ENCODE peak calls at places on chromosomes 6 and 20, in ten cellular contexts. One of them, this sample, is unnamed.
A peak's percentile ranks its signal among the peaks of the same experiment; 100 is the strongest.

GRCh38 chr20:35607003-35607735 is 8.5 kb upstream of the SPAG4 start:
- DNase-seq in IMR-90: no peak
- DNase-seq in prostate gland: no peak
- DNase-seq in esophagus muscularis mucosa: no peak
- DNase-seq in K562: no peak
- DNase-seq in cardiac muscle cell: no peak
- DNase-seq in foreskin fibroblast: no peak
- DNase-seq in heart left ventricle: no peak
- DNase-seq in CD8-positive, alpha-beta T cell: no peak
- DNase-seq in bronchial epithelial cell: peak; percentile 78
- DNase-seq in this sample: no peak

GRCh38 chr6:9523462-9523861 is 891.4 kb downstream of the TFAP2A start:
- DNase-seq in IMR-90: peak; percentile 96
- DNase-seq in prostate gland: no peak
- DNase-seq in esophagus muscularis mucosa: no peak
- DNase-seq in K562: no peak
- DNase-seq in cardiac muscle cell: peak; percentile 86
- DNase-seq in foreskin fibroblast: peak; percentile 95
- DNase-seq in heart left ventricle: no peak
- DNase-seq in CD8-positive, alpha-beta T cell: no peak
- DNase-seq in bronchial epithelial cell: peak; percentile 81
- DNase-seq in this sample: no peak

GRCh38 chr6:137265574-137265973 is 46.4 kb upstream of the IFNGR1 start:
- DNase-seq in IMR-90: no peak
- DNase-seq in prostate gland: no peak
- DNase-seq in esophagus muscularis mucosa: no peak
- DNase-seq in K562: no peak
- DNase-seq in cardiac muscle cell: no peak
- DNase-seq in foreskin fibroblast: no peak
- DNase-seq in heart left ventricle: no peak
- DNase-seq in CD8-positive, alpha-beta T cell: no peak
- DNase-seq in bronchial epithelial cell: no peak
- DNase-seq in this sample: no peak

GRCh38 chr6:136608991-136609390 is 58.8 kb upstream of the MAP7 start:
- DNase-seq in IMR-90: peak; percentile 94
- DNase-seq in prostate gland: no peak
- DNase-seq in esophagus muscularis mucosa: no peak
- DNase-seq in K562: no peak
- DNase-seq in cardiac muscle cell: peak; percentile 56
- DNase-seq in foreskin fibroblast: peak; percentile 81
- DNase-seq in heart left ventricle: no peak
- DNase-seq in CD8-positive, alpha-beta T cell: no peak
- DNase-seq in bronchial epithelial cell: peak; percentile 46
- DNase-seq in this sample: no peak

GRCh38 chr6:106745824-106746610 is 116.6 kb downstream of the QRSL1 start:
- DNase-seq in IMR-90: peak; percentile 6
- DNase-seq in prostate gland: no peak
- DNase-seq in esophagus muscularis mucosa: no peak
- DNase-seq in K562: no peak
- DNase-seq in cardiac muscle cell: no peak
- DNase-seq in foreskin fibroblast: no peak
- DNase-seq in heart left ventricle: no peak
- DNase-seq in CD8-positive, alpha-beta T cell: no peak
- DNase-seq in bronchial epithelial cell: peak; percentile 95
- DNase-seq in this sample: no peak

GRCh38 chr6:156718647-156719394 is 58.4 kb upstream of the ARID1B start:
- DNase-seq in IMR-90: peak; percentile 55
- DNase-seq in prostate gland: no peak
- DNase-seq in esophagus muscularis mucosa: no peak
- DNase-seq in K562: peak; percentile 81
- DNase-seq in cardiac muscle cell: peak; percentile 58
- DNase-seq in foreskin fibroblast: peak; percentile 17
- DNase-seq in heart left ventricle: no peak
- DNase-seq in CD8-positive, alpha-beta T cell: no peak
- DNase-seq in bronchial epithelial cell: peak; percentile 35
- DNase-seq in this sample: no peak

GRCh38 chr20:34956751-34957472 is 1.2 kb downstream of the MYH7B start:
- DNase-seq in IMR-90: no peak
- DNase-seq in prostate gland: no peak
- DNase-seq in esophagus muscularis mucosa: no peak
- DNase-seq in K562: no peak
- DNase-seq in cardiac muscle cell: no peak
- DNase-seq in foreskin fibroblast: no peak
- DNase-seq in heart left ventricle: no peak
- DNase-seq in CD8-positive, alpha-beta T cell: no peak
- DNase-seq in bronchial epithelial cell: no peak
- DNase-seq in this sample: no peak

GRCh38 chr6:34393191-34393967 is 910 bp upstream of the NUDT3 start:
- DNase-seq in IMR-90: no peak
- DNase-seq in prostate gland: peak; percentile 23
- DNase-seq in esophagus muscularis mucosa: no peak
- DNase-seq in K562: no peak
- DNase-seq in cardiac muscle cell: no peak
- DNase-seq in foreskin fibroblast: no peak
- DNase-seq in heart left ventricle: no peak
- DNase-seq in CD8-positive, alpha-beta T cell: no peak
- DNase-seq in bronchial epithelial cell: no peak
- DNase-seq in this sample: no peak

GRCh38 chr20:45508068-45508886 is 7.1 kb downstream of the SPINT3 start:
- DNase-seq in IMR-90: no peak
- DNase-seq in prostate gland: no peak
- DNase-seq in esophagus muscularis mucosa: no peak
- DNase-seq in K562: no peak
- DNase-seq in cardiac muscle cell: no peak
- DNase-seq in foreskin fibroblast: no peak
- DNase-seq in heart left ventricle: no peak
- DNase-seq in CD8-positive, alpha-beta T cell: no peak
- DNase-seq in bronchial epithelial cell: no peak
- DNase-seq in this sample: no peak

GRCh38 chr6:158160932-158161539 is 7.0 kb downstream of the SERAC1 start:
- DNase-seq in IMR-90: peak; percentile 73
- DNase-seq in prostate gland: no peak
- DNase-seq in esophagus muscularis mucosa: no peak
- DNase-seq in K562: no peak
- DNase-seq in cardiac muscle cell: peak; percentile 59
- DNase-seq in foreskin fibroblast: peak; percentile 76
- DNase-seq in heart left ventricle: no peak
- DNase-seq in CD8-positive, alpha-beta T cell: no peak
- DNase-seq in bronchial epithelial cell: no peak
- DNase-seq in this sample: no peak

GRCh38 chr6:150403458-150404245 is 34.8 kb downstream of the IYD start:
- DNase-seq in IMR-90: peak; percentile 83
- DNase-seq in prostate gland: peak; percentile 39
- DNase-seq in esophagus muscularis mucosa: no peak
- DNase-seq in K562: no peak
- DNase-seq in cardiac muscle cell: peak; percentile 98
- DNase-seq in foreskin fibroblast: peak; percentile 53
- DNase-seq in heart left ventricle: no peak
- DNase-seq in CD8-positive, alpha-beta T cell: no peak
- DNase-seq in bronchial epithelial cell: peak; percentile 89
- DNase-seq in this sample: peak; percentile 82

GRCh38 chr6:151096255-151096612 is 143.5 kb upstream of the AKAP12 start:
- DNase-seq in IMR-90: no peak
- DNase-seq in prostate gland: no peak
- DNase-seq in esophagus muscularis mucosa: no peak
- DNase-seq in K562: no peak
- DNase-seq in cardiac muscle cell: peak; percentile 29
- DNase-seq in foreskin fibroblast: peak; percentile 30
- DNase-seq in heart left ventricle: no peak
- DNase-seq in CD8-positive, alpha-beta T cell: no peak
- DNase-seq in bronchial epithelial cell: no peak
- DNase-seq in this sample: no peak

GRCh38 chr6:149499066-149499465 is 14.3 kb upstream of the ZC3H12D start:
- DNase-seq in IMR-90: peak; percentile 98
- DNase-seq in prostate gland: no peak
- DNase-seq in esophagus muscularis mucosa: no peak
- DNase-seq in K562: no peak
- DNase-seq in cardiac muscle cell: peak; percentile 90
- DNase-seq in foreskin fibroblast: peak; percentile 91
- DNase-seq in heart left ventricle: no peak
- DNase-seq in CD8-positive, alpha-beta T cell: no peak
- DNase-seq in bronchial epithelial cell: peak; percentile 90
- DNase-seq in this sample: peak; percentile 87

GRCh38 chr20:57688864-57689263 is 21.0 kb downstream of the PMEPA1 start:
- DNase-seq in IMR-90: no peak
- DNase-seq in prostate gland: no peak
- DNase-seq in esophagus muscularis mucosa: no peak
- DNase-seq in K562: no peak
- DNase-seq in cardiac muscle cell: no peak
- DNase-seq in foreskin fibroblast: no peak
- DNase-seq in heart left ventricle: no peak
- DNase-seq in CD8-positive, alpha-beta T cell: no peak
- DNase-seq in bronchial epithelial cell: no peak
- DNase-seq in this sample: no peak

GRCh38 chr20:59403962-59404314 is 103.5 kb downstream of the EDN3 start:
- DNase-seq in IMR-90: no peak
- DNase-seq in prostate gland: no peak
- DNase-seq in esophagus muscularis mucosa: no peak
- DNase-seq in K562: no peak
- DNase-seq in cardiac muscle cell: no peak
- DNase-seq in foreskin fibroblast: no peak
- DNase-seq in heart left ventricle: no peak
- DNase-seq in CD8-positive, alpha-beta T cell: no peak
- DNase-seq in bronchial epithelial cell: no peak
- DNase-seq in this sample: no peak

GRCh38 chr20:59405226-59405815 is 104.9 kb downstream of the EDN3 start:
- DNase-seq in IMR-90: no peak
- DNase-seq in prostate gland: no peak
- DNase-seq in esophagus muscularis mucosa: no peak
- DNase-seq in K562: no peak
- DNase-seq in cardiac muscle cell: no peak
- DNase-seq in foreskin fibroblast: no peak
- DNase-seq in heart left ventricle: no peak
- DNase-seq in CD8-positive, alpha-beta T cell: no peak
- DNase-seq in bronchial epithelial cell: no peak
- DNase-seq in this sample: no peak

GRCh38 chr20:59404749-59405148 is 104.3 kb downstream of the EDN3 start:
- DNase-seq in IMR-90: no peak
- DNase-seq in prostate gland: no peak
- DNase-seq in esophagus muscularis mucosa: no peak
- DNase-seq in K562: no peak
- DNase-seq in cardiac muscle cell: no peak
- DNase-seq in foreskin fibroblast: no peak
- DNase-seq in heart left ventricle: no peak
- DNase-seq in CD8-positive, alpha-beta T cell: no peak
- DNase-seq in bronchial epithelial cell: no peak
- DNase-seq in this sample: no peak

GRCh38 chr20:59402697-59403096 is 102.3 kb downstream of the EDN3 start:
- DNase-seq in IMR-90: no peak
- DNase-seq in prostate gland: no peak
- DNase-seq in esophagus muscularis mucosa: no peak
- DNase-seq in K562: no peak
- DNase-seq in cardiac muscle cell: no peak
- DNase-seq in foreskin fibroblast: no peak
- DNase-seq in heart left ventricle: no peak
- DNase-seq in CD8-positive, alpha-beta T cell: peak; percentile 34
- DNase-seq in bronchial epithelial cell: peak; percentile 6
- DNase-seq in this sample: no peak

GRCh38 chr20:59403261-59403961 is 103.0 kb downstream of the EDN3 start:
- DNase-seq in IMR-90: no peak
- DNase-seq in prostate gland: peak; percentile 15
- DNase-seq in esophagus muscularis mucosa: no peak
- DNase-seq in K562: peak; percentile 59
- DNase-seq in cardiac muscle cell: peak; percentile 11
- DNase-seq in foreskin fibroblast: peak; percentile 12
- DNase-seq in heart left ventricle: peak; percentile 75
- DNase-seq in CD8-positive, alpha-beta T cell: peak; percentile 73
- DNase-seq in bronchial epithelial cell: no peak
- DNase-seq in this sample: no peak
- H3K4me3 ChIP-seq in IMR-90: no peak overlapping the region
- H3K4me3 ChIP-seq in prostate gland: no peak overlapping the region
- H3K4me3 ChIP-seq in esophagus muscularis mucosa: no peak overlapping the region
- H3K4me3 ChIP-seq in K562: no peak overlapping the region
- H3K4me3 ChIP-seq in cardiac muscle cell: peak overlapping the region; percentile 29
- H3K4me3 ChIP-seq in foreskin fibroblast: no peak overlapping the region
- H3K4me3 ChIP-seq in heart left ventricle: no peak overlapping the region
- H3K4me3 ChIP-seq in CD8-positive, alpha-beta T cell: peak overlapping the region; percentile 47
- H3K4me3 ChIP-seq in bronchial epithelial cell: no peak overlapping the region
- H3K4me3 ChIP-seq in this sample: no peak overlapping the region

DNA sequence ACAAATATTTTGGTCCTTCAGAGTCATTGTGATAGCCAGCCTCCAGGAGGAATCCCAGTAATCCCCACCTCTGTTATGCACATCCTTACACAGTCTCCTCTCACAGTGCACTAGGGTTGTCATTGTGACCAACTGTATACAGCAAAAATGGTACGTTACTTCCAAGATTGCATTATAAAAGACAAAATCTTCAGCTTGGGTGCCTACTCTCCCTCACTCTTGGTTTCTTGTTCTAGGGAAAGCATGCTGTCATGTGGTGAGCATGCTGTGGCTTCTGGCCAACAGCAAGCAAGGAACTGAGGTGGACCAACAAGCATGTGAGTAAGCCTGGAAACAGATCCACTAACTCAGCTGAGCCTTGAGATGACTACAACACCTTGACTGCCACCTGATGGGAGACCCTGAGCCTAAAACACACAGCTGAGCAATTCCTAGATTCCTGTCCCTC is 130.1 kb upstream of the DST start:
- DNase-seq in IMR-90: peak; percentile 93
- DNase-seq in prostate gland: no peak
- DNase-seq in esophagus muscularis mucosa: no peak
- DNase-seq in K562: no peak
- DNase-seq in cardiac muscle cell: peak; percentile 81
- DNase-seq in foreskin fibroblast: peak; percentile 91
- DNase-seq in heart left ventricle: no peak
- DNase-seq in CD8-positive, alpha-beta T cell: no peak
- DNase-seq in bronchial epithelial cell: peak; percentile 92
- DNase-seq in this sample: no peak
- TF ChIP-seq CTCF in IMR-90: peak; percentile 11
- TF ChIP-seq CTCF in prostate gland: no peak
- TF ChIP-seq CTCF in esophagus muscularis mucosa: no peak
- TF ChIP-seq CTCF in K562: no peak
- TF ChIP-seq CTCF in cardiac muscle cell: no peak
- TF ChIP-seq CTCF in foreskin fibroblast: no peak
- TF ChIP-seq CTCF in heart left ventricle: no peak
- TF ChIP-seq CTCF in CD8-positive, alpha-beta T cell: no peak
- TF ChIP-seq CTCF in bronchial epithelial cell: peak; percentile 23
- TF ChIP-seq CTCF in this sample: no peak

DNA sequence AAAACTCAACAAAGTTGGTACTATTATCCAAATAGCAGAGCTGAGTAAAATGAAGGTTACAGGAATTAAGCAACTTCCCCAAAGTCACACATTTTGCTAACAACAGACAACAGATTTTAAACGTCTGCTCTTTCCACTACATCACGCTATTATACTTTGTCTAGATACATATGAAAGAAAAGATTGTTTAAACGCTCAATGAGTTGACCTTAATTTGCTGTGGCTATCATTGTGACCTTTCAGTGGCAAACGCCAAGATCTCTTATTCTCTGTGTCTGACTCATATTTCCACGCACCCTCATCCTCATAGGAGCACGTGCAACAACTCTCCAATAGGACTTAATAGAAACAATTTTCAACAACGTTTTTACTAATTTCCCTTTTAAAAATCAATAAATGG is 540.1 kb downstream of the MAFB start:
- DNase-seq in IMR-90: no peak
- DNase-seq in prostate gland: no peak
- DNase-seq in esophagus muscularis mucosa: no peak
- DNase-seq in K562: no peak
- DNase-seq in cardiac muscle cell: no peak
- DNase-seq in foreskin fibroblast: no peak
- DNase-seq in heart left ventricle: no peak
- DNase-seq in CD8-positive, alpha-beta T cell: no peak
- DNase-seq in bronchial epithelial cell: no peak
- DNase-seq in this sample: no peak
- H3K4me3 ChIP-seq in IMR-90: no peak overlapping the region
- H3K4me3 ChIP-seq in prostate gland: no peak overlapping the region
- H3K4me3 ChIP-seq in esophagus muscularis mucosa: no peak overlapping the region
- H3K4me3 ChIP-seq in K562: no peak overlapping the region
- H3K4me3 ChIP-seq in cardiac muscle cell: no peak overlapping the region
- H3K4me3 ChIP-seq in foreskin fibroblast: no peak overlapping the region
- H3K4me3 ChIP-seq in heart left ventricle: no peak overlapping the region
- H3K4me3 ChIP-seq in CD8-positive, alpha-beta T cell: no peak overlapping the region
- H3K4me3 ChIP-seq in bronchial epithelial cell: no peak overlapping the region
- H3K4me3 ChIP-seq in this sample: no peak overlapping the region

GRCh38 chr6:141212296-141212695 is 920.4 kb upstream of the GJE1 start:
- DNase-seq in IMR-90: no peak
- DNase-seq in prostate gland: no peak
- DNase-seq in esophagus muscularis mucosa: no peak
- DNase-seq in K562: no peak
- DNase-seq in cardiac muscle cell: no peak
- DNase-seq in foreskin fibroblast: no peak
- DNase-seq in heart left ventricle: no peak
- DNase-seq in CD8-positive, alpha-beta T cell: no peak
- DNase-seq in bronchial epithelial cell: peak; percentile 18
- DNase-seq in this sample: no peak
- TF ChIP-seq CTCF in IMR-90: no peak
- TF ChIP-seq CTCF in prostate gland: no peak
- TF ChIP-seq CTCF in esophagus muscularis mucosa: no peak
- TF ChIP-seq CTCF in K562: no peak
- TF ChIP-seq CTCF in cardiac muscle cell: no peak
- TF ChIP-seq CTCF in foreskin fibroblast: no peak
- TF ChIP-seq CTCF in heart left ventricle: no peak
- TF ChIP-seq CTCF in CD8-positive, alpha-beta T cell: no peak
- TF ChIP-seq CTCF in bronchial epithelial cell: no peak
- TF ChIP-seq CTCF in this sample: no peak